ENCODE peak calls at places on chromosomes 16 and 17, in four cellular contexts. E, K, Z and Y are unnamed samples.
A peak's percentile ranks its signal among the peaks of the same experiment; 100 is the strongest.

GRCh38 chr17:50842506-50843149 is 7.2 kb downstream of the WFIKKN2 start:
- DNase-seq in Z (no peak), K (no peak), E (no peak), Y (no peak)

GRCh38 chr16:29256501-29256981 is 150.0 kb downstream of the NPIPB11 start:
- DNase-seq in Z (no peak), K (no peak), E (no peak), Y (no peak)

GRCh38 chr16:89815639-89816348 is 653 bp downstream of the FANCA start:
- DNase-seq in K (no peak), E (no peak), Z (no peak), Y (no peak)

GRCh38 chr17:17275991-17276390 is 5.1 kb downstream of the COPS3 start:
- DNase-seq in E (no peak), Z (no peak), K (no peak), Y (no peak)

GRCh38 chr17:59513934-59514841 is 51.2 kb upstream of the DHX40 start:
- DNase-seq in Z (no peak), E (peak; percentile 55), K (peak; percentile 71), Y (peak; percentile 88)

GRCh38 chr16:14015017-14015416 is 56.1 kb upstream of the MRTFB start:
- DNase-seq in Z (no peak), K (no peak), E (no peak), Y (no peak)

GRCh38 chr17:28270926-28271325 is 48.1 kb upstream of the TMEM97 start:
- DNase-seq in E (no peak), Z (no peak), K (no peak), Y (no peak)

GRCh38 chr16:4052801-4053662 is 63.2 kb downstream of the ADCY9 start:
- DNase-seq in E (peak; percentile 62), K (peak; percentile 68), Z (no peak), Y (peak; percentile 84)

GRCh38 chr17:74190807-74191206 is 12.7 kb upstream of the RPL38 start:
- DNase-seq in K (no peak), Z (no peak), E (no peak), Y (no peak)

GRCh38 chr17:74778960-74779359 is 2.8 kb upstream of the NAT9 start:
- DNase-seq in E (no peak), Z (no peak), K (no peak), Y (no peak)